ENCODE peak calls at places on chromosomes 6 and 20, in five cellular contexts. One of them, this sample, is unnamed.

GRCh38 chr6:18185624-18186023 is 30.4 kb downstream of the KDM1B start:
- DNase-seq in Calu3: no peak
- DNase-seq in choroid plexus epithelial cell: no peak
- DNase-seq in globus pallidus: no peak
- DNase-seq in GM23248: no peak
- DNase-seq in this sample: no peak

GRCh38 chr6:144008501-144009245 is 614 bp upstream of the PLAGL1 start:
- DNase-seq in Calu3: no peak
- DNase-seq in choroid plexus epithelial cell: no peak
- DNase-seq in globus pallidus: no peak
- DNase-seq in GM23248: peak
- DNase-seq in this sample: no peak

GRCh38 chr6:122286512-122286911 is 112.9 kb upstream of the HSF2 start:
- DNase-seq in Calu3: no peak
- DNase-seq in choroid plexus epithelial cell: peak
- DNase-seq in globus pallidus: no peak
- DNase-seq in GM23248: peak
- DNase-seq in this sample: no peak

GRCh38 chr20:19074828-19075516 is 137.5 kb upstream of the SLC24A3 start:
- DNase-seq in Calu3: peak
- DNase-seq in choroid plexus epithelial cell: no peak
- DNase-seq in globus pallidus: no peak
- DNase-seq in GM23248: no peak
- DNase-seq in this sample: no peak

GRCh38 chr6:70108230-70108629 is 194.7 kb downstream of the COL9A1 start:
- DNase-seq in Calu3: peak
- DNase-seq in choroid plexus epithelial cell: peak
- DNase-seq in globus pallidus: peak
- DNase-seq in GM23248: peak
- DNase-seq in this sample: peak

GRCh38 chr20:61535956-61536355 is 283.9 kb downstream of the CDH4 start:
- DNase-seq in Calu3: no peak
- DNase-seq in choroid plexus epithelial cell: no peak
- DNase-seq in globus pallidus: no peak
- DNase-seq in GM23248: no peak
- DNase-seq in this sample: no peak

GRCh38 chr6:10210052-10210451 is 204.8 kb downstream of the TFAP2A start:
- DNase-seq in Calu3: no peak
- DNase-seq in choroid plexus epithelial cell: no peak
- DNase-seq in globus pallidus: peak
- DNase-seq in GM23248: peak
- DNase-seq in this sample: no peak

GRCh38 chr20:4613718-4614620 is 107.7 kb upstream of the PRND start:
- DNase-seq in Calu3: peak
- DNase-seq in choroid plexus epithelial cell: peak
- DNase-seq in globus pallidus: peak
- DNase-seq in GM23248: peak
- DNase-seq in this sample: peak

GRCh38 chr6:130282234-130282995 is 59.7 kb upstream of the SAMD3 start:
- DNase-seq in Calu3: no peak
- DNase-seq in choroid plexus epithelial cell: peak
- DNase-seq in globus pallidus: no peak
- DNase-seq in GM23248: peak
- DNase-seq in this sample: no peak

GRCh38 chr6:142846459-142846831 is 98.5 kb downstream of the HIVEP2 start:
- DNase-seq in Calu3: no peak
- DNase-seq in choroid plexus epithelial cell: peak
- DNase-seq in globus pallidus: no peak
- DNase-seq in GM23248: peak
- DNase-seq in this sample: no peak

GRCh38 chr6:117446851-117447250 is 21.1 kb upstream of the ROS1 start:
- DNase-seq in Calu3: no peak
- DNase-seq in choroid plexus epithelial cell: no peak
- DNase-seq in globus pallidus: no peak
- DNase-seq in GM23248: peak
- DNase-seq in this sample: no peak

GRCh38 chr6:106886922-106887797 is 87.4 kb downstream of the CD24 start:
- DNase-seq in Calu3: no peak
- DNase-seq in choroid plexus epithelial cell: no peak
- DNase-seq in globus pallidus: no peak
- DNase-seq in GM23248: no peak
- DNase-seq in this sample: no peak

GRCh38 chr6:56637640-56638039 is 5.0 kb downstream of the DST start:
- DNase-seq in Calu3: no peak
- DNase-seq in choroid plexus epithelial cell: peak
- DNase-seq in globus pallidus: peak
- DNase-seq in GM23248: peak
- DNase-seq in this sample: peak

GRCh38 chr6:14974372-14974771 is 271.5 kb upstream of the JARID2 start:
- DNase-seq in Calu3: no peak
- DNase-seq in choroid plexus epithelial cell: no peak
- DNase-seq in globus pallidus: no peak
- DNase-seq in GM23248: no peak
- DNase-seq in this sample: no peak

GRCh38 chr6:100996409-100996808 is 115.3 kb upstream of the ASCC3 start:
- DNase-seq in Calu3: no peak
- DNase-seq in choroid plexus epithelial cell: no peak
- DNase-seq in globus pallidus: no peak
- DNase-seq in GM23248: no peak
- DNase-seq in this sample: no peak

GRCh38 chr6:142702501-142703460 is 242.2 kb downstream of the HIVEP2 start:
- DNase-seq in Calu3: no peak
- DNase-seq in choroid plexus epithelial cell: peak
- DNase-seq in globus pallidus: peak
- DNase-seq in GM23248: no peak
- DNase-seq in this sample: peak

GRCh38 chr20:845226-845868 is 11.8 kb downstream of the FAM110A start:
- DNase-seq in Calu3: no peak
- DNase-seq in choroid plexus epithelial cell: no peak
- DNase-seq in globus pallidus: no peak
- DNase-seq in GM23248: no peak
- DNase-seq in this sample: no peak

GRCh38 chr6:142810952-142811514 is 133.9 kb downstream of the HIVEP2 start:
- DNase-seq in Calu3: no peak
- DNase-seq in choroid plexus epithelial cell: no peak
- DNase-seq in globus pallidus: peak
- DNase-seq in GM23248: no peak
- DNase-seq in this sample: no peak

GRCh38 chr20:50395258-50395729 is 114.9 kb upstream of the PTPN1 start:
- DNase-seq in Calu3: no peak
- DNase-seq in choroid plexus epithelial cell: peak
- DNase-seq in globus pallidus: no peak
- DNase-seq in GM23248: peak
- DNase-seq in this sample: peak

GRCh38 chr6:89818977-89819335 is 638 bp downstream of the MDN1 start:
- DNase-seq in Calu3: no peak
- DNase-seq in choroid plexus epithelial cell: peak
- DNase-seq in globus pallidus: peak
- DNase-seq in GM23248: peak
- DNase-seq in this sample: peak

GRCh38 chr20:13819885-13820645 is 35.2 kb downstream of the NDUFAF5 start:
- DNase-seq in Calu3: peak
- DNase-seq in choroid plexus epithelial cell: peak
- DNase-seq in globus pallidus: peak
- DNase-seq in GM23248: peak
- DNase-seq in this sample: peak

GRCh38 chr20:17619351-17620093 is 49.6 kb downstream of the DSTN start:
- DNase-seq in Calu3: no peak
- DNase-seq in choroid plexus epithelial cell: no peak
- DNase-seq in globus pallidus: no peak
- DNase-seq in GM23248: no peak
- DNase-seq in this sample: no peak

GRCh38 chr6:28597924-28598323 is 72.2 kb downstream of the GPX5 start:
- DNase-seq in Calu3: peak
- DNase-seq in choroid plexus epithelial cell: peak
- DNase-seq in globus pallidus: no peak
- DNase-seq in GM23248: peak
- DNase-seq in this sample: no peak

GRCh38 chr20:50257860-50258259 is 67.2 kb downstream of the CEBPB start:
- DNase-seq in Calu3: no peak
- DNase-seq in choroid plexus epithelial cell: no peak
- DNase-seq in globus pallidus: no peak
- DNase-seq in GM23248: no peak
- DNase-seq in this sample: no peak

GRCh38 chr6:132063204-132063603 is 112.0 kb upstream of the CCN2 start:
- DNase-seq in Calu3: no peak
- DNase-seq in choroid plexus epithelial cell: peak
- DNase-seq in globus pallidus: no peak
- DNase-seq in GM23248: peak
- DNase-seq in this sample: no peak

GRCh38 chr20:1673424-1673823 is 15.8 kb upstream of the SIRPG start:
- DNase-seq in Calu3: no peak
- DNase-seq in choroid plexus epithelial cell: no peak
- DNase-seq in globus pallidus: no peak
- DNase-seq in GM23248: no peak
- DNase-seq in this sample: no peak

GRCh38 chr6:15371151-15371550 is 125.3 kb downstream of the JARID2 start:
- DNase-seq in Calu3: no peak
- DNase-seq in choroid plexus epithelial cell: no peak
- DNase-seq in globus pallidus: no peak
- DNase-seq in GM23248: no peak
- DNase-seq in this sample: no peak

This sample was measured in Ammon's horn.